ENCODE peak calls at places on chromosomes 5 and 9, in eight cellular contexts. N, V, C, P, S, D, M and A are unnamed samples.
A peak's percentile ranks its signal among the peaks of the same experiment; 100 is the strongest.

GRCh38 chr9:98709968-98710965 is 1.5 kb upstream of the GABBR2 start:
- DNase-seq in P (no peak), S (no peak), N (peak; percentile 63), C (peak; percentile 82), V (peak; percentile 74), D (no peak), M (no peak), A (no peak)

GRCh38 chr9:112771359-112772214 is 21.0 kb downstream of the SNX30 start:
- DNase-seq in D (no peak), S (no peak), N (no peak), V (no peak), C (peak; percentile 49), M (no peak), P (no peak), A (no peak)

GRCh38 chr9:86354882-86355399 is 731 bp upstream of the TUT7 start:
- DNase-seq in P (no peak), N (no peak), V (peak; percentile 33), C (peak; percentile 28), M (no peak), S (no peak), D (no peak), A (no peak)

GRCh38 chr9:109232449-109232848 is 65.4 kb upstream of the FRRS1L start:
- DNase-seq in N (no peak), P (no peak), D (no peak), C (peak; percentile 41), V (peak; percentile 15), M (no peak), S (no peak), A (no peak)

GRCh38 chr9:127057970-127058644 is 64.3 kb downstream of the ANGPTL2 start:
- DNase-seq in V (peak; percentile 50), D (no peak), M (peak; percentile 43), C (no peak), S (no peak), P (no peak), N (no peak), A (peak; percentile 11)

GRCh38 chr5:98563885-98564653 is 209.4 kb upstream of the RGMB start:
- DNase-seq in S (no peak), M (no peak), P (no peak), V (peak; percentile 47), N (no peak), D (no peak), C (no peak), A (no peak)

GRCh38 chr9:1460143-1460769 is 410.1 kb downstream of the DMRT2 start:
- DNase-seq in N (peak; percentile 56), C (peak; percentile 10), D (no peak), S (no peak), V (no peak), P (no peak), M (no peak), A (no peak)

GRCh38 chr9:128094166-128094949 is 26.3 kb downstream of the SLC25A25 start:
- DNase-seq in C (peak; percentile 99), D (peak; percentile 79), S (peak; percentile 95), M (peak; percentile 89), N (peak; percentile 91), P (peak; percentile 98), V (peak; percentile 98), A (peak; percentile 91)

GRCh38 chr9:110752766-110753165 is 84.2 kb downstream of the MUSK start:
- DNase-seq in P (no peak), V (peak; percentile 96), D (no peak), S (no peak), N (no peak), M (no peak), C (peak; percentile 95), A (no peak)

GRCh38 chr9:21802418-21803000 is at the start of gene MTAP:
- DNase-seq in D (peak; percentile 81), N (peak; percentile 98), C (peak; percentile 97), M (peak; percentile 90), S (peak; percentile 93), P (peak; percentile 97), V (peak; percentile 97), A (peak; percentile 76)

GRCh38 chr5:140145818-140146522 is 20.2 kb downstream of the IGIP start:
- DNase-seq in M (peak; percentile 82), P (peak; percentile 85), C (peak; percentile 78), V (peak; percentile 58), S (peak; percentile 71), N (peak; percentile 67), D (peak; percentile 69), A (no peak)

GRCh38 chr5:132017316-132017715 is 5.9 kb upstream of the ACSL6 start:
- DNase-seq in V (no peak), N (no peak), D (no peak), S (no peak), M (no peak), C (no peak), P (no peak), A (no peak)

DNA sequence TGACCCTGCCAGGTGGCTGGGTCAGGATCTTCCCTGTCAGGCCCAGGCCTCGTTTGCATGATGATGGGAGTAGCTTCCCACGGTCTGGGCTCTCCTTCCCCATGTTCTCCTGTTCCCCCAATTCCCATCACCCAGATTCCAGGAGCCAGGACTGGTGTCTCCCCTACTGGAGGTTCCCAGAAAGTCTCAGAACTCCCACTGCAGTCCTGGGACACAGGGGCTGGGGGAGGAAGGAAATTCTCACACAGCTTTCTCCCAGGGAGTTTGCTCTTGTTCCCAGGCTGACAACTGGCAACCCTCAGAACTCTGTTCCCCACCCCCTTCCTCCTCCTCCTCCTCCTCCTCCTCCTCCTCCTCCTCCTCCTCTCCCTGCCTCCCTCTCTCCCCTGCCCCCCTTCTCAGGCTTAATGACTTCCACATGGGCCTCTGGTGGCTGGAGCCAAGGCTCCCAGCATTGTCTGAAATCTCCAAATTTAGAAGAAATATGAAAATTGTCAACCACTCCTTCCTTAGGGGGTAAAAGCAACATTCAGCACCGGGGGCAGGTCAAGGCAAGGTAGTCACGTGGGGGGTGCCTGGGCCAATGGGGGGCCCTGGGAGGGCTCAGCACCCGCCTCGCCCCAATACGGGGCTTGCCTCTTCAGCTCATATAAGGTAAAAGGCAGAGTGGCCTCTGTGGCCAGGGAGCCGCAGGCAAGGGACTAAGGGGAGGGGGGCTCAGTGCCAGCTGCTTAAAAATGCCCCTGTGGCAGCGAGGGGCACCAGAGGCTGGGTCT is 27.3 kb upstream of the IL17B start:
- DNase-seq in D (no peak), P (peak; percentile 99), C (peak; percentile 96), V (peak; percentile 94), S (no peak), M (no peak), N (no peak), A (peak; percentile 71)
- H3K4me1 ChIP-seq in D (no peaks in the 10 kb centered on the region), P (peaks cover 33% of the 10 kb centered on the region), C (peaks cover 59% of the 10 kb centered on the region), V (peaks cover 35% of the 10 kb centered on the region), S (no peaks in the 10 kb centered on the region), M (no peaks in the 10 kb centered on the region), N (peaks cover 20% of the 10 kb centered on the region), A (peaks cover 32% of the 10 kb centered on the region)

DNA sequence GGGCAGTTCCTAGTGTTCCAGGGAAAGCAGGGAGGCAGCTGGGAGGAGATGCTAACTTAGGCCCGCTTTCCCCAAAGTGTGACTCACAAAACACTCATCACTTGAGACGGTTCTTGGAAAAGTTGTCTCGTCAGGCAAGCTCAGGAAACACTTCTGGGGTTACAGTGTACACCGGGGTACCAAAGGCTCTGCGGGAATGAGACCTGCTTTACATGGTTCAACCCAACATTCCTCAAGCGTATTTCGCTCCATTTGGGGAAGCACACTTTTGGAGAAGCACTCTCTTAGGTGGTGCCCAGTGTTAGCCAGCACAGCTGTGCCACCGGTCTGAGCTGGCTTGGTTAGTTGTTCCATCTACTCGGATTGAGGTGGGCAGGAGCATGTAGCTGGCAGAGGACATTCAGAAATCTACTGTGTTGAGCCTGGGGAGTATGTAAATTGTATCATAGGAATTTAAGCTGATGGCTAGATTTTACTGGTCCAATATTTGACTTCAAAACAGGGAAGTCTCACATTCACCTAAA is 34.8 kb downstream of the B4GALT1 start:
- DNase-seq in S (no peak), C (peak; percentile 74), D (no peak), N (no peak), P (peak; percentile 65), V (peak; percentile 87), M (no peak), A (no peak)
- H3K36me3 ChIP-seq in S (peaks cover 2% of the 10 kb centered on the region), C (peaks cover 3% of the 10 kb centered on the region), D (peaks cover 72% of the 10 kb centered on the region), N (no peaks in the 10 kb centered on the region), P (peaks cover 70% of the 10 kb centered on the region), V (peaks cover 5% of the 10 kb centered on the region), M (peaks cover 44% of the 10 kb centered on the region), A (peaks cover 32% of the 10 kb centered on the region)

GRCh38 chr5:155047818-155048217 is 34.3 kb downstream of the KIF4B start:
- DNase-seq in P (no peak), V (no peak), M (no peak), D (no peak), S (no peak), C (no peak), N (peak; percentile 91), A (no peak)
- H3K4me1 ChIP-seq in P (no peaks in the 10 kb centered on the region), V (no peaks in the 10 kb centered on the region), M (no peaks in the 10 kb centered on the region), D (no peaks in the 10 kb centered on the region), S (no peaks in the 10 kb centered on the region), C (peaks cover 2% of the 10 kb centered on the region), N (peaks cover 19% of the 10 kb centered on the region), A (no peaks in the 10 kb centered on the region)

GRCh38 chr9:106587021-106587420 is 275.9 kb upstream of the ZNF462 start:
- DNase-seq in V (no peak), S (no peak), C (no peak), P (no peak), M (no peak), D (no peak), N (no peak), A (no peak)
- H3K36me3 ChIP-seq in V (no peaks in the 10 kb centered on the region), S (no peaks in the 10 kb centered on the region), C (no peaks in the 10 kb centered on the region), P (no peaks in the 10 kb centered on the region), M (no peaks in the 10 kb centered on the region), D (no peaks in the 10 kb centered on the region), N (no peaks in the 10 kb centered on the region), A (no peaks in the 10 kb centered on the region)

GRCh38 chr9:124220551-124221451 is 36.9 kb upstream of the NEK6 start:
- DNase-seq in N (peak; percentile 16), C (peak; percentile 67), M (no peak), S (no peak), D (no peak), P (peak; percentile 65), V (peak; percentile 74), A (no peak)
- H3K4me1 ChIP-seq in N (no peaks in the 10 kb centered on the region), C (no peaks in the 10 kb centered on the region), M (peaks cover 3% of the 10 kb centered on the region), S (no peaks in the 10 kb centered on the region), D (peaks cover 35% of the 10 kb centered on the region), P (peaks cover 14% of the 10 kb centered on the region), V (no peaks in the 10 kb centered on the region), A (peaks cover 7% of the 10 kb centered on the region)

DNA sequence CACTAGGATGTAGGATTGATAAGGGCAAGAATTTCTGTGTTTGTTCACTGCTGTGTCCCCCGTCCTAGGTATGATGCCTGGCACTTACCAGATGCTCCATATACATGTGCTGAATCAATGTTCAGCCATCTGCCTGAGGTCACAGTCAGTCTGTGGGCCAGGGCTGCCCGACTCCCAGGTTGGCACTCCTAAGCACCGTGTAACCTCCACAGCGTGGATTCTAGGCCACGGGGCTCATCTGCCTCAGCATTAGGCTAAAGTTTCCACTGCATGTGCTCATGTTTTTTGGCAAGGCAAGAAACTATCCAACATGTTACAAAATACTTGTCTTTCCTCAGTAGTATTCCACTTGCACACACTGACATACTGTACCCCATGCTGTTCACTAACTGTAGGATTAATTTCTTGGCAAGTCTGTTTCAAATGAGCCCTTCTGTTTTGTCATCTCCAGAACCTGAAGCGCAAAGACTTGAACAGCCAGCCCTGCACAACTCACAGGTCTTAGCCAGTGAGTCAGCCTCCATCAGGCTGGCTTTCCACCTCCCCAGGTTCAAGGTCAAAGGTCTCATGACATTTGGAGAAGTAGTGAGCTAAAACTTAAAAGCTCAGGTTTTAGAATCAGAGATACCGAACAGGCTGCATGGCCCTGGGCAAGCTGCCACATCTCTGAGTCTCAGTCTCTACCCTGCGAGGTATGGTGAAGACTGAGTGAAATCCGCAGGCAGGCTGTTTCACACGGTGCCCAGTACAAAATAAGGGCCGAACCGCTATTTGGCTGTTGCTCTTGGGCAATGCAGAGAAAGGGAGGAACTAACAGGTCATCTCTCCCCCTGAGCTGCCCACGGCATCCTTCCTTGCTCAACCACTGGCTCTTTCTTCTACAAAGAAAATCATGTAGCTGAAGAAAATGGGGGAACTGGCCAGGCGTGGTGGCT is 7.2 kb downstream of the TOR1A start:
- DNase-seq in N (no peak), S (peak; percentile 40), D (no peak), P (no peak), M (no peak), V (no peak), C (no peak), A (no peak)
- H3K36me3 ChIP-seq in N (peaks cover 17% of the 10 kb centered on the region), S (peaks cover 12% of the 10 kb centered on the region), D (peaks cover 84% of the 10 kb centered on the region), P (peaks cover 92% of the 10 kb centered on the region), M (peaks cover 97% of the 10 kb centered on the region), V (peaks cover 22% of the 10 kb centered on the region), C (peaks cover 47% of the 10 kb centered on the region), A (peaks cover 57% of the 10 kb centered on the region)